ENCODE peak calls at places on chromosomes 3 and 15, in ten cellular contexts. F is PC-9, H is mammary epithelial cell, P is fibroblast of lung, N is GM12878, B is neural progenitor cell, K is GM23338, R is endothelial cell of umbilical vein, X is HCT116, I is K562. Q is an unnamed sample.

GRCh38 chr15:26891448-26891881 is 24.6 kb downstream of the GABRA5 start:
- DNase-seq in F (no peak), H (peak), P (peak), N (no peak), B (peak), K (peak), R (peak), X (no peak), I (peak), Q (peak)

GRCh38 chr3:115251509-115251908 is 104.4 kb upstream of the ZBTB20 start:
- DNase-seq in F (no peak), H (peak), P (no peak), N (no peak), B (no peak), K (no peak), R (peak), X (no peak), I (no peak), Q (peak)

GRCh38 chr3:60010778-60011177 is 961.0 kb upstream of the CFAP20DC start:
- DNase-seq in F (no peak), H (no peak), P (no peak), N (peak), B (no peak), K (no peak), R (no peak), X (no peak), I (no peak), Q (no peak)

GRCh38 chr15:31197497-31198414 is 96.2 kb upstream of the TRPM1 start:
- DNase-seq in F (no peak), H (no peak), P (no peak), N (peak), B (peak), K (peak), R (peak), X (no peak), I (peak), Q (peak)

GRCh38 chr3:195921334-195921771 is 13.0 kb upstream of the TNK2 start:
- DNase-seq in F (no peak), H (no peak), P (no peak), N (no peak), B (no peak), K (peak), R (peak), X (no peak), I (peak), Q (no peak)

GRCh38 chr3:33067484-33067883 is 29.5 kb downstream of the GLB1 start:
- DNase-seq in F (peak), H (no peak), P (peak), N (no peak), B (no peak), K (no peak), R (peak), X (peak), I (peak), Q (peak)

GRCh38 chr3:13012228-13012691 is 61.0 kb downstream of the IQSEC1 start:
- DNase-seq in F (no peak), H (no peak), P (peak), N (peak), B (no peak), K (no peak), R (no peak), X (no peak), I (no peak), Q (no peak)

GRCh38 chr3:66485291-66485968 is 15.4 kb downstream of the LRIG1 start:
- DNase-seq in F (no peak), H (no peak), P (peak), N (no peak), B (no peak), K (no peak), R (no peak), X (no peak), I (no peak), Q (no peak)

GRCh38 chr3:55486101-55486856 is 827 bp downstream of the WNT5A start:
- DNase-seq in F (no peak), H (peak), P (peak), N (no peak), B (peak), K (peak), R (peak), X (no peak), I (no peak), Q (peak)

GRCh38 chr3:62369476-62369743 is 3.9 kb downstream of the FEZF2 start:
- DNase-seq in F (no peak), H (no peak), P (no peak), N (no peak), B (no peak), K (no peak), R (no peak), X (no peak), I (no peak), Q (no peak)

GRCh38 chr3:62368705-62369475 is 4.5 kb downstream of the FEZF2 start:
- DNase-seq in F (no peak), H (no peak), P (no peak), N (no peak), B (peak), K (peak), R (no peak), X (no peak), I (no peak), Q (no peak)

GRCh38 chr3:62371032-62371734 is 2.2 kb downstream of the FEZF2 start:
- DNase-seq in F (no peak), H (no peak), P (no peak), N (no peak), B (peak), K (peak), R (no peak), X (no peak), I (no peak), Q (no peak)

GRCh38 chr3:62371735-62372591 is 1.4 kb downstream of the FEZF2 start:
- DNase-seq in F (no peak), H (no peak), P (no peak), N (no peak), B (peak), K (peak), R (no peak), X (no peak), I (no peak), Q (no peak)

GRCh38 chr3:62370112-62371031 is 3.0 kb downstream of the FEZF2 start:
- DNase-seq in F (no peak), H (no peak), P (no peak), N (no peak), B (peak), K (peak), R (no peak), X (no peak), I (no peak), Q (no peak)
- TF ChIP-seq EZH2 in F (no peak), H (peak), P (peak), N (no peak), B (peak), K (peak), R (peak), X (no peak), I (no peak), Q (no peak)

DNA sequence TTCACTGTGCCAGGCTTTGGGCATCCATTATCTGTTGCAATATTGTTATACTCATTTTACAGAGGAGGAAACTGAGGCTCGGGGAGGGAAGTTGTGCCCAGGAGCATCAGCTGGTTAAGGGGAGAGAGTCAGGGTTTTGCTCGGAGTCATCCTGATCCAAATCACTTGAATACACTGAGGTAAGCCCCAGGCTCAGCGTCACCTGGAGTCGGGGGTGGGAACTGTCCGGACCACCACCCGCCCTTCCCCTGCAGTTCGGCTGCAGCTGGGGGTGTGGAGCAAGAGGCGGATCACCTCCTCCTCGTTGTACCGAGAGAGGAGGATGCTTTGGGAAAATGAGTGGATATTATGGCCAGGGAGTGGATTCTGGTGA is 646 bp downstream of the HRH1 start:
- DNase-seq in F (no peak), H (peak), P (no peak), N (no peak), B (peak), K (peak), R (no peak), X (no peak), I (no peak), Q (no peak)
- H3K4me3 ChIP-seq in F (peak), H (peak), P (peak), N (no peak), B (peak), K (peak), R (peak), X (peak), I (no peak), Q (peak)

GRCh38 chr3:22371592-22372291 is 620.7 kb upstream of the ZNF385D start:
- DNase-seq in F (no peak), H (no peak), P (no peak), N (no peak), B (peak), K (peak), R (no peak), X (no peak), I (no peak), Q (no peak)
- TF ChIP-seq EZH2 in F (no peak), H (no peak), P (no peak), N (no peak), B (no peak), K (no peak), R (no peak), X (no peak), I (no peak), Q (no peak)

GRCh38 chr3:14320221-14320620 is 82.2 kb upstream of the SLC6A6 start:
- DNase-seq in F (no peak), H (no peak), P (no peak), N (no peak), B (no peak), K (no peak), R (no peak), X (no peak), I (no peak), Q (no peak)
- H3K4me3 ChIP-seq in F (peak), H (no peak), P (no peak), N (peak), B (peak), K (peak), R (no peak), X (peak), I (no peak), Q (no peak)

DNA sequence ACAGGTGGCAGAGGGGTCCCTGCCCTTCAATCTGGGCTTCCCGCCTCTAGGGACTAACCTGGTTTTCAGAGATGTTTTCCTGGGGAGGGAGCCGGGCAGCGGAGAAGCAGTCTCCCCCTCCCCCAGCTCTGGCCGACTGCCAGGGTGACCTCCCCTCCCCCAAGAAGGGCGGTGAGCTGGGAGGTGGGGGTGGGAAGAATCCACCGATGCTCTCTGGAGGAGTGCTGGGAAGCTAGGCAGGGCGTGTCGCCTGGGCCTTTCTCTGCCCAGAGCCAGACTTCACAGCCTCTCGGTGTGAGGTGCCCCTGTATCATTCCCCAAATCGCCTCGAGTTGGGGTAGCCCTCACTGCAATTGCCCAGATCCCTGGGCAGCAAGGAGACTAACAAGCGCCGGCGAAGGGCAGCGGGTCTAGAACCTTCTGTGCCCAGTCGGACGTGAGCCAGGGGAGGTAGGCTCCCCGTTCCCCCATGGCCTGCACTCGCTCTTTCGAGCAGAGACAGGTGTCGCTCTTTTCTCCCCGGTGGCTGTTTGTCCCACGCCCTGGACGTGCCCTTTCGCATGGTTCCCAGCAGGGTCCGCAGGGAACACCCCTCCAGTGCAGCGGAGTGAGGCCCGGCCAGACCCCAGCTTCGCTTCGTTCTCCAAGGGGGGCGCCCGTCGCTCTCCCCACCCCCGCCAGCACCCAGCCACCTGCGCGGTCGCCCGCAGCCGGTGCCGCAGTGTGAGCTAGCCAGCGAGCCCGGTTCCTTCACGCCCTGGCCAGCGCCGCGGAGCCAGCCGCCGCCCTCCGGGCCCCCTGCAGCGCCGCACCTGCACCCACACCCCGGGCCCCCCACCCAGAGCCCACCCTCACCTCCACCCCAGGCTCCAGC is 1.1 kb downstream of the RAB6B start:
- DNase-seq in F (no peak), H (no peak), P (no peak), N (no peak), B (peak), K (peak), R (no peak), X (no peak), I (peak), Q (no peak)
- TF ChIP-seq EZH2 in F (no peak), H (peak), P (no peak), N (no peak), B (no peak), K (no peak), R (peak), X (no peak), I (no peak), Q (no peak)

GRCh38 chr3:129604942-129605592 is 1.4 kb downstream of the PLXND1 start:
- DNase-seq in F (no peak), H (no peak), P (no peak), N (no peak), B (peak), K (peak), R (no peak), X (no peak), I (no peak), Q (no peak)

GRCh38 chr3:129605593-129606521 is 619 bp downstream of the PLXND1 start:
- DNase-seq in F (no peak), H (peak), P (peak), N (no peak), B (peak), K (no peak), R (peak), X (no peak), I (peak), Q (peak)

GRCh38 chr3:129603561-129603942 is 2.9 kb downstream of the PLXND1 start:
- DNase-seq in F (no peak), H (no peak), P (no peak), N (no peak), B (no peak), K (no peak), R (no peak), X (no peak), I (no peak), Q (no peak)

GRCh38 chr3:129602730-129603560 is 3.5 kb downstream of the PLXND1 start:
- DNase-seq in F (peak), H (no peak), P (peak), N (no peak), B (peak), K (peak), R (peak), X (no peak), I (no peak), Q (peak)

DNA sequence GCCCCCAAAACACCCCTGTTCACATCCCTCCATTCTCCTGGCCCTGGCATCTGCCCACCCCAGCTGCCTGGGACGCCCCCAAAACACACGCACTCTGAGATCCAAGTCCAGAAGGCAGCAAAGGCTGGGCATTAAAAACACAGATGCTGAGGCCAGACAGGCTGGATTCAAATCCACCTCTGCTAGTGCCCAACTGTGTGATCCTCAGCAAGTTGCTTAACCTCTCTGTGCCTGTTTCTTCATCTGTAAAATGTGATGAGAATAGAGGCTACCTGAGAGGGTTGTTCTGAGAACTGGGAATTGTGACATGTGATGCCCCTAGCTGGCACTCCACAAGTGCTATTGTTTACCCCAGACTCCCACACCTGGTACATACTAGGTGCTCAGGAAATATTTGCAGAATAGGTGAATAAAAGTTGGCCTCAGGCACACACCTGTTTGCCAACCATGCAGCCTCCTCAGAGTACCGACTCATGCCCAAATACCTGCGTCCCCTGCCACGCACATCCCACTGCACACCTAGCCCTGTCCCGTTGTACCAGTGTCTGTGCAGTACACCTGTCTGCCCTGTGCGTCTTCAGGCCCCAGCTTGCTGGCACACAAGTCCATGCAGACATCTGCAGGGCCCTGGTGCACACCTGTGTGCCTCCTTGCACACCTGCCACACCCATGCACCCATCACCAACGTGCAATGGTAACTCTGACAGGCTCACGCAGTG is 2.1 kb downstream of the PLXND1 start:
- DNase-seq in F (no peak), H (no peak), P (no peak), N (no peak), B (no peak), K (no peak), R (no peak), X (no peak), I (no peak), Q (peak)
- H3K4me3 ChIP-seq in F (peak), H (no peak), P (peak), N (no peak), B (peak), K (peak), R (peak), X (no peak), I (no peak), Q (no peak)

GRCh38 chr15:72796515-72797337 is 13.2 kb upstream of the ADPGK start:
- DNase-seq in F (no peak), H (no peak), P (peak), N (no peak), B (peak), K (peak), R (peak), X (peak), I (peak), Q (peak)
- TF ChIP-seq EZH2 in F (no peak), H (no peak), P (no peak), N (no peak), B (peak), K (no peak), R (peak), X (no peak), I (no peak), Q (no peak)

GRCh38 chr3:136932978-136933812 is 24.6 kb upstream of the IL20RB start:
- DNase-seq in F (no peak), H (peak), P (no peak), N (no peak), B (no peak), K (no peak), R (no peak), X (no peak), I (no peak), Q (no peak)

GRCh38 chr3:136931587-136931986 is 26.2 kb upstream of the IL20RB start:
- DNase-seq in F (no peak), H (no peak), P (no peak), N (no peak), B (no peak), K (no peak), R (no peak), X (no peak), I (no peak), Q (peak)

GRCh38 chr3:136928240-136928639 is 29.5 kb upstream of the IL20RB start:
- DNase-seq in F (no peak), H (no peak), P (no peak), N (no peak), B (no peak), K (no peak), R (no peak), X (no peak), I (no peak), Q (no peak)

GRCh38 chr3:136932518-136932917 is 25.3 kb upstream of the IL20RB start:
- DNase-seq in F (no peak), H (peak), P (no peak), N (no peak), B (no peak), K (no peak), R (peak), X (no peak), I (no peak), Q (no peak)

GRCh38 chr3:136929984-136930671 is 27.7 kb upstream of the IL20RB start:
- DNase-seq in F (no peak), H (peak), P (peak), N (no peak), B (no peak), K (no peak), R (no peak), X (no peak), I (no peak), Q (no peak)
- H3K4me3 ChIP-seq in F (no peak), H (peak), P (peak), N (no peak), B (no peak), K (no peak), R (no peak), X (no peak), I (no peak), Q (no peak)